ENCODE peak calls at places on chromosomes 1 and 21, in eight cellular contexts. D is prostate gland, W is upper lobe of left lung, S is neural crest cell, Z is esophagus squamous epithelium, R is H9, B is cardiac muscle cell, E is HCT116. A is an unnamed sample.

GRCh38 chr1:28328228-28328648 is 602 bp upstream of the MED18 start:
- DNase-seq in B (no peak), S (no peak), D (no peak), Z (no peak), E (no peak), R (no peak), W (no peak), A (no peak)

GRCh38 chr1:24896596-24897262 is 33.3 kb downstream of the RUNX3 start:
- DNase-seq in Z (no peak), B (no peak), W (peak), S (no peak), E (no peak), R (no peak), D (no peak), A (no peak)

GRCh38 chr1:1917995-1918900 is 831 bp downstream of the TMEM52 start:
- DNase-seq in D (no peak), R (no peak), E (no peak), Z (no peak), S (no peak), W (no peak), B (no peak), A (peak)

GRCh38 chr1:178341218-178341956 is 155.4 kb downstream of the CLEC20A start:
- DNase-seq in Z (no peak), D (peak), B (peak), S (peak), R (peak), E (peak), W (peak), A (peak)

GRCh38 chr1:156295391-156295947 is at the start of gene GLMP:
- DNase-seq in D (peak), S (peak), B (peak), W (peak), Z (no peak), E (peak), R (peak), A (peak)

GRCh38 chr1:234656981-234657651 is 47.1 kb upstream of the IRF2BP2 start:
- DNase-seq in Z (no peak), E (peak), D (peak), B (peak), W (no peak), R (no peak), S (no peak), A (no peak)

GRCh38 chr1:163094182-163094581 is 25.0 kb downstream of the RGS4 start:
- DNase-seq in R (no peak), B (no peak), D (no peak), W (no peak), E (no peak), S (no peak), Z (no peak), A (no peak)

GRCh38 chr1:30471307-30471706 is 252.1 kb downstream of the MATN1 start:
- DNase-seq in E (peak), S (no peak), R (no peak), D (no peak), Z (no peak), W (no peak), B (no peak), A (no peak)

GRCh38 chr1:230823421-230823820 is 44.9 kb downstream of the C1orf198 start:
- DNase-seq in E (no peak), R (no peak), D (no peak), Z (no peak), W (no peak), B (no peak), S (no peak), A (no peak)

GRCh38 chr1:11731719-11732283 is 4.1 kb upstream of the AGTRAP start:
- DNase-seq in W (peak), R (peak), E (no peak), D (peak), B (peak), Z (peak), S (peak), A (peak)

GRCh38 chr1:207850621-207851407 is 60.1 kb downstream of the CD34 start:
- DNase-seq in R (no peak), W (no peak), B (no peak), S (no peak), E (no peak), D (no peak), Z (no peak), A (no peak)

GRCh38 chr1:10980094-10980577 is 32.3 kb upstream of the TARDBP start:
- DNase-seq in R (peak), B (peak), S (peak), Z (no peak), D (peak), E (no peak), W (peak), A (peak)

GRCh38 chr1:44354268-44354839 is 703 bp downstream of the ERI3 start:
- DNase-seq in D (peak), R (no peak), B (peak), W (peak), S (no peak), E (no peak), Z (no peak), A (no peak)

GRCh38 chr1:70760170-70760569 is 287.4 kb downstream of the PTGER3 start:
- DNase-seq in W (no peak), S (no peak), E (no peak), R (no peak), Z (no peak), D (no peak), B (no peak), A (no peak)

GRCh38 chr1:3066826-3067225 is 2.2 kb upstream of the PRDM16 start:
- DNase-seq in B (no peak), E (no peak), W (peak), R (no peak), Z (no peak), S (no peak), D (no peak), A (peak)

GRCh38 chr1:44805311-44806024 is 1.7 kb downstream of the DYNLT4 start:
- DNase-seq in Z (no peak), R (peak), D (no peak), E (no peak), S (no peak), B (no peak), W (no peak), A (no peak)

GRCh38 chr1:202252271-202252670 is 58.7 kb downstream of the LGR6 start:
- DNase-seq in B (no peak), E (no peak), S (no peak), D (no peak), Z (no peak), W (no peak), R (peak), A (no peak)

GRCh38 chr1:147072371-147073061 is 99.8 kb downstream of the PRKAB2 start:
- DNase-seq in E (no peak), B (peak), Z (no peak), D (no peak), W (no peak), R (peak), S (no peak), A (peak)

GRCh38 chr1:152035406-152036315 is 1.1 kb downstream of the S100A11 start:
- DNase-seq in E (no peak), W (no peak), B (peak), S (no peak), Z (no peak), R (no peak), D (peak), A (no peak)

GRCh38 chr1:32470991-32471694 is 6.3 kb downstream of the ZBTB8B start:
- DNase-seq in W (no peak), D (no peak), Z (no peak), B (no peak), S (peak), E (no peak), R (peak), A (no peak)

GRCh38 chr1:210541680-210542358 is 213.1 kb downstream of the HHAT start:
- DNase-seq in R (peak), W (no peak), E (no peak), B (no peak), D (no peak), S (no peak), Z (no peak), A (no peak)

GRCh38 chr1:213457733-213458132 is 406.7 kb downstream of the RPS6KC1 start:
- DNase-seq in B (no peak), S (no peak), W (no peak), Z (no peak), E (no peak), D (no peak), R (no peak), A (no peak)

GRCh38 chr1:228152918-228153258 is 3.2 kb downstream of the GJC2 start:
- DNase-seq in S (no peak), E (no peak), W (no peak), Z (no peak), B (no peak), D (no peak), R (no peak), A (no peak)

GRCh38 chr1:234206651-234207284 is 166.5 kb upstream of the COA6 start:
- DNase-seq in W (no peak), D (no peak), E (peak), S (no peak), B (peak), R (no peak), Z (no peak), A (no peak)

GRCh38 chr1:160552425-160552824 is 26.9 kb downstream of the CD84 start:
- DNase-seq in W (no peak), D (no peak), Z (no peak), E (no peak), S (no peak), B (no peak), R (no peak), A (no peak)

GRCh38 chr1:160548183-160548582 is 25.1 kb upstream of the SLAMF6 start:
- DNase-seq in B (no peak), Z (no peak), W (no peak), D (no peak), R (no peak), E (no peak), S (no peak), A (no peak)

GRCh38 chr1:160548960-160549664 is 26.1 kb upstream of the SLAMF6 start:
- DNase-seq in Z (no peak), E (no peak), B (no peak), D (no peak), R (no peak), S (no peak), W (no peak), A (no peak)

GRCh38 chr1:160549665-160550006 is 26.6 kb upstream of the SLAMF6 start:
- DNase-seq in R (no peak), D (no peak), B (no peak), E (no peak), W (no peak), Z (no peak), S (no peak), A (no peak)

DNA sequence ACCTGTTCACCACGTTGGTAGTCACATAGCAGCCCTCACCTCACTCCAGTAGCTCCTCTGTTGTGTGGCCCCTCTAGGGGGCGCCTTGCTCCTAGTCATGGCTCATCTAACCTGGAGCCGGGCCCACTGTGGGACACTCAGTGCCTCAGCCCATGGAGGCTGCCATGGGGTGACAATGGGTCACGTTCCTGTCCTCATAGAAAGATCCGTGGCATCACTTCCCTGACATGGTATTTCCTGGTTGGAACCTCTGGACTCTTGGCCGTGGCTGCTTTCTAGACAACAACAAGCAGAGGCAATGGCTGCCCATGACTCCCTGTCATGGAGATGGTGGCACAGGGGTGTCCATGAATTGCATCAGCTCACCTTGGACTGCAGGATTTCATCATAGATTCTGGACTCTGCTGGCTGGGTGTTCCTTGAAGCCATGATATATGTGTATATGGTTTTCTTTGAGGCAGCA is 27.5 kb upstream of the SLAMF6 start:
- DNase-seq in S (no peak), R (peak), B (no peak), Z (no peak), E (no peak), W (no peak), D (no peak), A (no peak)
- TF ChIP-seq CTCF in S (no peak), R (peak), B (no peak), Z (no peak), E (peak), W (no peak), D (no peak), A (no peak)

GRCh38 chr1:9451086-9451485 is 88.2 kb upstream of the SLC25A33 start:
- DNase-seq in Z (no peak), E (no peak), S (no peak), B (no peak), R (no peak), D (no peak), W (no peak), A (no peak)

GRCh38 chr1:9449976-9450696 is 89.1 kb upstream of the SLC25A33 start:
- DNase-seq in Z (no peak), R (no peak), D (peak), S (no peak), E (no peak), B (no peak), W (no peak), A (no peak)

GRCh38 chr1:9449106-9449627 is 90.1 kb upstream of the SLC25A33 start:
- DNase-seq in S (no peak), Z (no peak), W (no peak), E (no peak), D (peak), B (peak), R (no peak), A (no peak)

GRCh38 chr1:9447215-9447960 is 91.9 kb upstream of the SLC25A33 start:
- DNase-seq in B (no peak), Z (no peak), D (no peak), R (no peak), S (no peak), W (no peak), E (no peak), A (no peak)

DNA sequence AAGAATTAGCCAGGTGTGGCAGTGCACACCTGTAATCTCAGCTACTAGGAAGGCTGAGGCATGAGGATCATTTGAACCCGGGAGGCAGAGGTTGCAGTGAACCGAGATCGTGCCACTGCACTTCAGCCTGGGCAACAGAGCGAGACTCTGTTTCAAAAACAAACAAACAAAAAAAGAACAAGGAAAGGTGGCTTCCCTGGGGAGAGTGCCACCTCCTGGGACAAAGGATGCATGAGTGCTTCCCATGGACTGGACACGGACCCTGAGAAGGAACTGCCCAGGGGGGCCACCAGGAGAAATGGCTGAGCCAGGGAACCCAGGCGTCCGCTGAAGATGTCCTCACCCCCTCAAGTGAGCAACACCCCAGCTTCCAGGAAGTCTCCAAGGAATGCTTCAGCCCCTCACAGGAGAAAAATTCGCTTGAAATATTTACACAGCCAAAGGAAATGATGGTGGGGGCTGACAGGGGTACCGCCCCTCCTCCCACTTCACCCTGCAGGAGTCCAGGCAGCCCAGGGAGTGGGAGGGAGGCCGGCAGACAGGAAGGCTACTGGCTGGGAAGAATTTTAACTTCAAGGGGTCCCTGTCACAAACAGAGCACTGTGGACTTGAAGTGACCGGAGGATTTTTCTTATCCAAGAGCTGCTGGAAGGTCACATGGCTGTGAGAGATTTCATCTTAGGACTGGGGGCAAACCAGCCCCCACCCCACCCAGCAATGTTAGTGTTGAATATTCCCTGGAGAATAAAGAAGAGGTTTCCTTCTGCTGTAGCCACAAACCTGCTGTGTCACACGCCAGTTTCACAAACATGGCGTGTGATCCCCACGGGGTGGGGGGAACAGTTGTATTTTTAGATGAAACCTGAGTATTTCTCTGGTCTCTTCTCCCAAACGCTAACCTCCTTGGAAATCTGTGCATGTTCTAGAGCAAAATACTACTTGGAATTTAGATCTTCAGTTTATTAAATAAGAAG is 90.8 kb upstream of the SLC25A33 start:
- DNase-seq in R (no peak), E (no peak), W (no peak), B (no peak), D (no peak), S (no peak), Z (no peak), A (no peak)
- TF ChIP-seq CTCF in R (no peak), E (peak), W (no peak), B (no peak), D (no peak), S (no peak), Z (no peak), A (no peak)

GRCh38 chr1:61921435-61921834 is 179.2 kb downstream of the PATJ start:
- DNase-seq in D (no peak), Z (no peak), S (no peak), B (no peak), E (no peak), W (no peak), R (no peak), A (no peak)
- TF ChIP-seq CTCF in D (no peak), Z (no peak), S (peak), B (no peak), E (peak), W (no peak), R (peak), A (no peak)

GRCh38 chr21:45555557-45556301 is 13.5 kb upstream of the SLC19A1 start:
- DNase-seq in W (peak), D (peak), E (peak), Z (no peak), R (peak), B (peak), S (peak), A (peak)
- TF ChIP-seq CTCF in W (peak), D (peak), E (peak), Z (peak), R (peak), B (peak), S (peak), A (peak)

GRCh38 chr21:33080376-33080775 is 10.4 kb downstream of the OLIG1 start:
- DNase-seq in B (no peak), W (no peak), R (no peak), S (no peak), D (no peak), E (no peak), Z (no peak), A (no peak)
- TF ChIP-seq CTCF in B (no peak), W (no peak), R (no peak), S (no peak), D (no peak), E (peak), Z (no peak), A (no peak)

DNA sequence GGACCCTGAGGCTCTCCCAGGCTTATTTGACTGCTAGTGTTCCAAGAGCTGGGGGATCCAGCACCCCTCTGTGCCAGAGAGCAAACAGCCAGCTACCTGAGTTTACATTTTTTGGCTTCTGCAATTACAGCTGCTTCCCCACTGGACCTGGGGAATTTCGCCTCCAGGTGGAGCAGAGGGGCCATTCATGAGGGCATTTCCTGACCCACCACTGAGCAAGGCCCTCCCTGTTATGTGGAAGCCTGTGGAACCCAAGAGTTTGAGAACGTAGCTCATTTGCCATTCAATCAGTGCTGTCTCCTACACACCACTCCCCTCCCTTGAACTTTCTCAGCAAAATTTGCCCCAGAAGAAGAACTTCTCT is 42.7 kb upstream of the TMEM51 start:
- DNase-seq in W (no peak), Z (no peak), B (no peak), E (no peak), D (no peak), R (peak), S (no peak), A (no peak)
- TF ChIP-seq CTCF in W (no peak), Z (no peak), B (no peak), E (peak), D (no peak), R (peak), S (no peak), A (no peak)

DNA sequence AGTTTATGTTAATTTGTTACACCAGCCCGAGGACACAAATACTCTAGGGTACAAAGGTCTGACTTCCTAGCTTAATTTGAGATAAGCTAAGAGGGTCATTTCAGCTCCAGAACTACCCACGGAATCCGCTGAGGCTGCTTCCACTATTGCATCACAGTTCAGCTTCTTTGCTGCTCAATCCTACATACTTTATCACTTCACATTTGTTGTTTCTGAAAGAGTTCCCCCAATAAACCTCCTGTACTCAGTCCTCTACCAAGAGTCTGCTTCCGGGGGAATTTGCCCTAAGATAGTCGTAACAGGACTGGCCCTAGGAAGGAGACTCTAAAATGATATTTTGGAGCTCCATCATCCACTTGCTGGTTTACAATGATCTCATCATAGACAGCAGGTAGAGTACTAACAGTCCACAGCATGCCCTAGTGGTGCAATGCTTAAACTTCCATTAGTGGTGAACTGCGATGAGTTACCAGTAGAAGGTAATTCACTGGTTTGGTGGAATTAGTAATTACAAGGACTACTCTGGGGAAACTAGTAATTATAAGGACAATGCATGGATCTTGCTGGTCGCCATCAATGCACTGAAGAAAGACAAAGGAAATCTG is 229.3 kb downstream of the USH2A start:
- DNase-seq in B (no peak), D (no peak), S (no peak), E (no peak), W (no peak), Z (no peak), R (peak), A (no peak)
- TF ChIP-seq CTCF in B (no peak), D (no peak), S (peak), E (no peak), W (no peak), Z (no peak), R (peak), A (no peak)

GRCh38 chr1:203692565-203693470 is 66.2 kb downstream of the ATP2B4 start:
- DNase-seq in R (no peak), D (peak), W (peak), S (no peak), B (peak), E (peak), Z (no peak), A (no peak)
- TF ChIP-seq CTCF in R (no peak), D (no peak), W (peak), S (no peak), B (no peak), E (no peak), Z (no peak), A (no peak)

A was measured in glutamatergic neuron.